ENCODE peak calls at places on chromosomes 5 and 9, in ten cellular contexts. U is glutamatergic neuron, P is HTR-8/SVneo, Y is hippocampal formation, C is hepatic stellate cell, Q is IMR-90, Z is fibroblast of the aortic adventitia, V is HEK293T, O is AG09319, B is ELF-1. K is an unnamed sample.
A peak's percentile ranks its signal among the peaks of the same experiment; 100 is the strongest.

GRCh38 chr5:72109625-72110024 is 2.4 kb downstream of the MAP1B start:
- DNase-seq in U (peak; percentile 50), P (peak; percentile 15), Y (no peak), C (no peak), Q (no peak), Z (no peak), V (no peak), O (no peak), B (peak; percentile 39), K (no peak)

GRCh38 chr9:137296214-137297059 is 5.6 kb downstream of the NRARP start:
- DNase-seq in U (peak; percentile 30), P (no peak), Y (no peak), C (peak; percentile 69), Q (peak; percentile 50), Z (peak; percentile 46), V (no peak), O (no peak), B (no peak), K (no peak)

GRCh38 chr5:91281409-91281808 is 101.7 kb downstream of the ARRDC3 start:
- DNase-seq in U (no peak), P (peak; percentile 28), Y (no peak), C (no peak), Q (peak; percentile 85), Z (peak; percentile 90), V (no peak), O (peak; percentile 73), B (no peak), K (no peak)

GRCh38 chr5:543351-543750 is 19.1 kb upstream of the SLC9A3 start:
- DNase-seq in U (no peak), P (no peak), Y (no peak), C (no peak), Q (no peak), Z (no peak), V (no peak), O (no peak), B (no peak), K (no peak)

GRCh38 chr9:130282000-130282700 is 16.6 kb downstream of the HMCN2 start:
- DNase-seq in U (no peak), P (no peak), Y (no peak), C (no peak), Q (no peak), Z (no peak), V (no peak), O (no peak), B (no peak), K (no peak)

GRCh38 chr9:136014928-136015633 is 53.9 kb upstream of the UBAC1 start:
- DNase-seq in U (peak; percentile 12), P (no peak), Y (no peak), C (no peak), Q (no peak), Z (no peak), V (no peak), O (no peak), B (no peak), K (peak; percentile 10)

GRCh38 chr9:137411670-137412380 is 11.1 kb downstream of the EXD3 start:
- DNase-seq in U (no peak), P (peak; percentile 88), Y (no peak), C (peak; percentile 94), Q (peak; percentile 94), Z (peak; percentile 90), V (no peak), O (peak; percentile 49), B (no peak), K (peak; percentile 39)

GRCh38 chr5:107670927-107671741 is at the start of gene EFNA5:
- DNase-seq in U (peak; percentile 50), P (peak; percentile 18), Y (no peak), C (peak; percentile 32), Q (peak; percentile 46), Z (peak; percentile 44), V (no peak), O (no peak), B (peak; percentile 79), K (no peak)

GRCh38 chr5:43602456-43602817 is 543 bp upstream of the NNT start:
- DNase-seq in U (peak; percentile 47), P (peak; percentile 71), Y (no peak), C (peak; percentile 58), Q (peak; percentile 50), Z (peak; percentile 69), V (peak; percentile 50), O (no peak), B (peak; percentile 81), K (no peak)

GRCh38 chr5:92976156-92976555 is 604.9 kb downstream of the NR2F1-AS1 start:
- DNase-seq in U (no peak), P (no peak), Y (no peak), C (no peak), Q (no peak), Z (no peak), V (no peak), O (no peak), B (no peak), K (no peak)

GRCh38 chr9:69719368-69719767 is 40.4 kb downstream of the PTAR1 start:
- DNase-seq in U (no peak), P (no peak), Y (no peak), C (no peak), Q (peak; percentile 73), Z (peak; percentile 8), V (no peak), O (no peak), B (no peak), K (no peak)

GRCh38 chr9:136190656-136191548 is 14.0 kb downstream of the LHX3 start:
- DNase-seq in U (peak; percentile 9), P (no peak), Y (no peak), C (no peak), Q (no peak), Z (no peak), V (no peak), O (no peak), B (no peak), K (no peak)

GRCh38 chr5:121988443-121988842 is 26.7 kb downstream of the SRFBP1 start:
- DNase-seq in U (no peak), P (no peak), Y (no peak), C (no peak), Q (no peak), Z (no peak), V (no peak), O (no peak), B (no peak), K (no peak)

GRCh38 chr9:4164356-4164755 is 135.5 kb downstream of the GLIS3 start:
- DNase-seq in U (no peak), P (no peak), Y (no peak), C (no peak), Q (no peak), Z (no peak), V (no peak), O (no peak), B (no peak), K (no peak)

GRCh38 chr5:109962882-109963603 is 273.3 kb downstream of the MAN2A1 start:
- DNase-seq in U (no peak), P (no peak), Y (no peak), C (no peak), Q (no peak), Z (no peak), V (no peak), O (no peak), B (no peak), K (no peak)

GRCh38 chr9:99399476-99399875 is 177.4 kb downstream of the SEC61B start:
- DNase-seq in U (no peak), P (no peak), Y (no peak), C (no peak), Q (no peak), Z (no peak), V (no peak), O (no peak), B (no peak), K (no peak)

GRCh38 chr5:56166671-56167070 is 66.5 kb downstream of the ANKRD55 start:
- DNase-seq in U (no peak), P (no peak), Y (no peak), C (no peak), Q (no peak), Z (no peak), V (no peak), O (no peak), B (no peak), K (no peak)

GRCh38 chr5:119315516-119315949 is 40.3 kb upstream of the TNFAIP8 start:
- DNase-seq in U (no peak), P (peak; percentile 44), Y (no peak), C (no peak), Q (no peak), Z (peak; percentile 14), V (no peak), O (no peak), B (no peak), K (no peak)

GRCh38 chr9:81242866-81243265 is 446.5 kb downstream of the TLE1 start:
- DNase-seq in U (no peak), P (no peak), Y (no peak), C (no peak), Q (no peak), Z (no peak), V (no peak), O (no peak), B (no peak), K (no peak)

GRCh38 chr9:92122061-92122460 is 6.8 kb upstream of the SPTLC1 start:
- DNase-seq in U (no peak), P (no peak), Y (no peak), C (no peak), Q (peak; percentile 70), Z (no peak), V (no peak), O (no peak), B (no peak), K (no peak)

GRCh38 chr9:93955356-93956182 is 414 bp upstream of the BARX1 start:
- DNase-seq in U (peak; percentile 65), P (no peak), Y (no peak), C (no peak), Q (no peak), Z (no peak), V (peak; percentile 67), O (no peak), B (no peak), K (no peak)

GRCh38 chr5:5609935-5610334 is 187.5 kb downstream of the ICE1 start:
- DNase-seq in U (no peak), P (no peak), Y (no peak), C (no peak), Q (no peak), Z (no peak), V (no peak), O (no peak), B (no peak), K (no peak)

GRCh38 chr9:90925581-90926257 is 124.1 kb downstream of the SYK start:
- DNase-seq in U (no peak), P (peak; percentile 35), Y (no peak), C (peak; percentile 84), Q (peak; percentile 95), Z (peak; percentile 79), V (no peak), O (peak; percentile 27), B (no peak), K (no peak)

GRCh38 chr5:168447748-168448147 is 38.5 kb upstream of the RARS1 start:
- DNase-seq in U (no peak), P (no peak), Y (no peak), C (no peak), Q (no peak), Z (peak; percentile 22), V (no peak), O (no peak), B (no peak), K (no peak)

GRCh38 chr5:6252581-6252980 is 125.8 kb downstream of the MED10 start:
- DNase-seq in U (no peak), P (no peak), Y (no peak), C (no peak), Q (no peak), Z (no peak), V (no peak), O (no peak), B (no peak), K (no peak)

GRCh38 chr9:16992138-16992537 is 121.7 kb upstream of the BNC2 start:
- DNase-seq in U (no peak), P (no peak), Y (no peak), C (no peak), Q (no peak), Z (peak; percentile 61), V (no peak), O (no peak), B (no peak), K (no peak)

GRCh38 chr5:10056228-10056760 is 193.4 kb downstream of the ATPSCKMT start:
- DNase-seq in U (no peak), P (no peak), Y (no peak), C (no peak), Q (no peak), Z (no peak), V (no peak), O (no peak), B (no peak), K (no peak)

K was measured in activated B cell treated with CpG ODN at 0.5 μM for 24 hours.